ENCODE peak calls at places on chromosomes 11 and 22, in seven cellular contexts. One of them, this sample, is unnamed.

GRCh38 chr11:36985562-36985961 is 387.5 kb upstream of the RAG2 start:
- DNase-seq in GM12865: no peak
- DNase-seq in HFFc6: no peak
- DNase-seq in progenitor cell of endocrine pancreas: no peak
- DNase-seq in GM10248: no peak
- DNase-seq in heart left ventricle: no peak
- DNase-seq in fibroblast of lung: no peak
- DNase-seq in this sample: no peak

GRCh38 chr11:99988105-99988907 is 698.8 kb upstream of the ARHGAP42 start:
- DNase-seq in heart left ventricle: no peak
- DNase-seq in fibroblast of lung: no peak
- DNase-seq in progenitor cell of endocrine pancreas: no peak
- DNase-seq in GM12865: no peak
- DNase-seq in GM10248: no peak
- DNase-seq in HFFc6: no peak
- DNase-seq in this sample: no peak

GRCh38 chr11:14275081-14275480 is 83.9 kb downstream of the RRAS2 start:
- DNase-seq in progenitor cell of endocrine pancreas: no peak
- DNase-seq in HFFc6: no peak
- DNase-seq in GM10248: no peak
- DNase-seq in fibroblast of lung: peak
- DNase-seq in GM12865: no peak
- DNase-seq in heart left ventricle: no peak
- DNase-seq in this sample: no peak

GRCh38 chr11:76560219-76560618 is 110.3 kb downstream of the LRRC32 start:
- DNase-seq in progenitor cell of endocrine pancreas: no peak
- DNase-seq in fibroblast of lung: no peak
- DNase-seq in heart left ventricle: no peak
- DNase-seq in HFFc6: peak
- DNase-seq in GM12865: peak
- DNase-seq in GM10248: no peak
- DNase-seq in this sample: no peak

GRCh38 chr11:35111171-35112055 is 27.6 kb upstream of the CD44 start:
- DNase-seq in heart left ventricle: peak
- DNase-seq in fibroblast of lung: peak
- DNase-seq in HFFc6: peak
- DNase-seq in GM12865: no peak
- DNase-seq in progenitor cell of endocrine pancreas: no peak
- DNase-seq in GM10248: no peak
- DNase-seq in this sample: no peak

GRCh38 chr11:125410091-125410490 is 86.0 kb downstream of the FEZ1 start:
- DNase-seq in progenitor cell of endocrine pancreas: no peak
- DNase-seq in fibroblast of lung: no peak
- DNase-seq in heart left ventricle: no peak
- DNase-seq in GM12865: no peak
- DNase-seq in HFFc6: no peak
- DNase-seq in GM10248: no peak
- DNase-seq in this sample: no peak

GRCh38 chr11:76030286-76030685 is 176.0 kb downstream of the WNT11 start:
- DNase-seq in progenitor cell of endocrine pancreas: no peak
- DNase-seq in GM12865: no peak
- DNase-seq in GM10248: no peak
- DNase-seq in fibroblast of lung: no peak
- DNase-seq in heart left ventricle: no peak
- DNase-seq in HFFc6: no peak
- DNase-seq in this sample: no peak

GRCh38 chr22:38941488-38941987 is 15.9 kb upstream of the APOBEC3A start:
- DNase-seq in fibroblast of lung: no peak
- DNase-seq in GM10248: peak
- DNase-seq in HFFc6: no peak
- DNase-seq in GM12865: peak
- DNase-seq in heart left ventricle: no peak
- DNase-seq in progenitor cell of endocrine pancreas: no peak
- DNase-seq in this sample: no peak

GRCh38 chr11:86013718-86014117 is 55.2 kb downstream of the PICALM start:
- DNase-seq in HFFc6: no peak
- DNase-seq in heart left ventricle: no peak
- DNase-seq in GM10248: no peak
- DNase-seq in fibroblast of lung: no peak
- DNase-seq in GM12865: no peak
- DNase-seq in progenitor cell of endocrine pancreas: no peak
- DNase-seq in this sample: no peak

GRCh38 chr11:60753309-60753708 is 3.4 kb upstream of the MS4A15 start:
- DNase-seq in HFFc6: no peak
- DNase-seq in GM12865: no peak
- DNase-seq in heart left ventricle: no peak
- DNase-seq in GM10248: no peak
- DNase-seq in fibroblast of lung: no peak
- DNase-seq in progenitor cell of endocrine pancreas: no peak
- DNase-seq in this sample: no peak

GRCh38 chr22:42621505-42622002 is 6.9 kb upstream of the POLDIP3 start:
- DNase-seq in heart left ventricle: peak
- DNase-seq in GM12865: peak
- DNase-seq in fibroblast of lung: peak
- DNase-seq in progenitor cell of endocrine pancreas: peak
- DNase-seq in HFFc6: peak
- DNase-seq in GM10248: peak
- DNase-seq in this sample: no peak

GRCh38 chr11:8604078-8604723 is 10.2 kb upstream of the STK33 start:
- DNase-seq in GM12865: peak
- DNase-seq in heart left ventricle: no peak
- DNase-seq in fibroblast of lung: peak
- DNase-seq in progenitor cell of endocrine pancreas: peak
- DNase-seq in GM10248: peak
- DNase-seq in HFFc6: peak
- DNase-seq in this sample: no peak

GRCh38 chr11:116224154-116224888 is 548.5 kb downstream of the BUD13 start:
- DNase-seq in GM10248: peak
- DNase-seq in fibroblast of lung: peak
- DNase-seq in GM12865: peak
- DNase-seq in HFFc6: no peak
- DNase-seq in heart left ventricle: peak
- DNase-seq in progenitor cell of endocrine pancreas: peak
- DNase-seq in this sample: peak

GRCh38 chr11:111957663-111958415 is 20.7 kb downstream of the DIXDC1 start:
- DNase-seq in GM10248: no peak
- DNase-seq in progenitor cell of endocrine pancreas: no peak
- DNase-seq in heart left ventricle: no peak
- DNase-seq in fibroblast of lung: no peak
- DNase-seq in GM12865: no peak
- DNase-seq in HFFc6: no peak
- DNase-seq in this sample: no peak

GRCh38 chr11:15769203-15769602 is 587.1 kb downstream of the SOX6 start:
- DNase-seq in heart left ventricle: no peak
- DNase-seq in progenitor cell of endocrine pancreas: no peak
- DNase-seq in HFFc6: no peak
- DNase-seq in GM12865: no peak
- DNase-seq in GM10248: no peak
- DNase-seq in fibroblast of lung: no peak
- DNase-seq in this sample: no peak

GRCh38 chr11:787084-787675 is 2.7 kb downstream of the CEND1 start:
- DNase-seq in GM10248: no peak
- DNase-seq in GM12865: no peak
- DNase-seq in fibroblast of lung: no peak
- DNase-seq in progenitor cell of endocrine pancreas: no peak
- DNase-seq in HFFc6: no peak
- DNase-seq in heart left ventricle: no peak
- DNase-seq in this sample: no peak

GRCh38 chr11:789951-790350 is at the start of gene CEND1:
- DNase-seq in GM12865: peak
- DNase-seq in GM10248: peak
- DNase-seq in progenitor cell of endocrine pancreas: no peak
- DNase-seq in heart left ventricle: no peak
- DNase-seq in fibroblast of lung: peak
- DNase-seq in HFFc6: peak
- DNase-seq in this sample: no peak

GRCh38 chr11:788953-789940 is 643 bp downstream of the CEND1 start:
- DNase-seq in heart left ventricle: no peak
- DNase-seq in HFFc6: no peak
- DNase-seq in progenitor cell of endocrine pancreas: no peak
- DNase-seq in fibroblast of lung: no peak
- DNase-seq in GM10248: peak
- DNase-seq in GM12865: peak
- DNase-seq in this sample: no peak

GRCh38 chr11:786235-787083 is 3.4 kb downstream of the CEND1 start:
- DNase-seq in GM12865: no peak
- DNase-seq in heart left ventricle: no peak
- DNase-seq in progenitor cell of endocrine pancreas: no peak
- DNase-seq in fibroblast of lung: no peak
- DNase-seq in HFFc6: no peak
- DNase-seq in GM10248: no peak
- DNase-seq in this sample: no peak

GRCh38 chr11:788009-788640 is 1.8 kb downstream of the CEND1 start:
- DNase-seq in progenitor cell of endocrine pancreas: no peak
- DNase-seq in fibroblast of lung: no peak
- DNase-seq in HFFc6: no peak
- DNase-seq in heart left ventricle: no peak
- DNase-seq in GM12865: no peak
- DNase-seq in GM10248: no peak
- DNase-seq in this sample: no peak
- TF ChIP-seq CTCF in progenitor cell of endocrine pancreas: no peak
- TF ChIP-seq CTCF in fibroblast of lung: no peak
- TF ChIP-seq CTCF in HFFc6: peak
- TF ChIP-seq CTCF in heart left ventricle: no peak
- TF ChIP-seq CTCF in GM12865: peak
- TF ChIP-seq CTCF in GM10248: no peak
- TF ChIP-seq CTCF in this sample: no peak

GRCh38 chr11:73361953-73362776 is 14.0 kb upstream of the RELT start:
- DNase-seq in progenitor cell of endocrine pancreas: no peak
- DNase-seq in HFFc6: no peak
- DNase-seq in GM12865: no peak
- DNase-seq in fibroblast of lung: no peak
- DNase-seq in GM10248: no peak
- DNase-seq in heart left ventricle: no peak
- DNase-seq in this sample: no peak

GRCh38 chr11:73358071-73358470 is 18.1 kb upstream of the RELT start:
- DNase-seq in GM12865: no peak
- DNase-seq in progenitor cell of endocrine pancreas: no peak
- DNase-seq in HFFc6: no peak
- DNase-seq in fibroblast of lung: no peak
- DNase-seq in heart left ventricle: no peak
- DNase-seq in GM10248: no peak
- DNase-seq in this sample: no peak

GRCh38 chr11:73359341-73359740 is 16.9 kb upstream of the RELT start:
- DNase-seq in GM10248: no peak
- DNase-seq in GM12865: no peak
- DNase-seq in progenitor cell of endocrine pancreas: no peak
- DNase-seq in HFFc6: no peak
- DNase-seq in fibroblast of lung: no peak
- DNase-seq in heart left ventricle: peak
- DNase-seq in this sample: no peak

GRCh38 chr11:73360743-73361369 is 15.3 kb upstream of the RELT start:
- DNase-seq in progenitor cell of endocrine pancreas: no peak
- DNase-seq in GM12865: no peak
- DNase-seq in HFFc6: no peak
- DNase-seq in fibroblast of lung: no peak
- DNase-seq in heart left ventricle: no peak
- DNase-seq in GM10248: no peak
- DNase-seq in this sample: no peak

DNA sequence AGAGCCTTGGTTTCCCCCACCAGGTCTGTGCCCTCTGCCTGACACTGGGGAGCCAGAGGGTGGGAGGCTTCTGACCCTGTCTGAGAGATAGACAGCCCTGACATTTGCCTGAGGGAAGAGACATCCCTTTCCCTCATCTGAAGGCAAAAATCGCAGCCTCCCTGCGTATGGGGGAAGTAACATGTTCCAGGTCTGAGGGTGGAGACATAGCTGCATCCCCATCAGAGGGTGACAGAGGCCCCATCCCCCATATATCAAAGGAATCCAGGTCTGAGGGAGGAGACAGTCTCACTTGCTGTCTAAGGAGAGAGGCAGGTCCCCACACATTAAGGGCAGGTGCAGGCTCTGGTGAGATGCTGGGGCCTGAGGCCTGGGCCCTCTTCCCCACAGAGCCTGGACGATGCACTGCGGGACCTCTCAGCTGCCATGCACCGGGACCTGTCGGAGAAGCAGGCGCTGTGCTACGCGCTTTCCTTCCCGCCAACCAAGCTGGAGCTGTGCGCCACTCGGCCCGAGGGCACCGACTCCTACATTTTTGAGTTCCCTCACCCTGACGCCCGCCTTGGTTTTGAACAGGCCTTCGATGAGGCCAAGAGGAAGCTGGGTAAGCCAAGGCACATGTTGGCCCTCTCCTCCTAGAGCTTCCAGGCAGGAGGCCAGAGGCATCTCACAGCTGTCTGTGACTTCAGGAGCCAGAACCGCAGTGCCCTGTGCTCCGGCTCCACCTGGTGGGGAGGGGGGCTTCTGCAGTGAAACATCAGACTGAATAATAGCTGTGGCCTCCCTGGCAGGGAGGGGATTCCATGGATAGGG is 16.1 kb upstream of the RELT start:
- DNase-seq in progenitor cell of endocrine pancreas: no peak
- DNase-seq in fibroblast of lung: peak
- DNase-seq in heart left ventricle: no peak
- DNase-seq in GM12865: no peak
- DNase-seq in GM10248: no peak
- DNase-seq in HFFc6: no peak
- DNase-seq in this sample: no peak
- TF ChIP-seq CTCF in progenitor cell of endocrine pancreas: peak
- TF ChIP-seq CTCF in fibroblast of lung: peak
- TF ChIP-seq CTCF in heart left ventricle: peak
- TF ChIP-seq CTCF in GM12865: peak
- TF ChIP-seq CTCF in GM10248: peak
- TF ChIP-seq CTCF in HFFc6: peak
- TF ChIP-seq CTCF in this sample: no peak

DNA sequence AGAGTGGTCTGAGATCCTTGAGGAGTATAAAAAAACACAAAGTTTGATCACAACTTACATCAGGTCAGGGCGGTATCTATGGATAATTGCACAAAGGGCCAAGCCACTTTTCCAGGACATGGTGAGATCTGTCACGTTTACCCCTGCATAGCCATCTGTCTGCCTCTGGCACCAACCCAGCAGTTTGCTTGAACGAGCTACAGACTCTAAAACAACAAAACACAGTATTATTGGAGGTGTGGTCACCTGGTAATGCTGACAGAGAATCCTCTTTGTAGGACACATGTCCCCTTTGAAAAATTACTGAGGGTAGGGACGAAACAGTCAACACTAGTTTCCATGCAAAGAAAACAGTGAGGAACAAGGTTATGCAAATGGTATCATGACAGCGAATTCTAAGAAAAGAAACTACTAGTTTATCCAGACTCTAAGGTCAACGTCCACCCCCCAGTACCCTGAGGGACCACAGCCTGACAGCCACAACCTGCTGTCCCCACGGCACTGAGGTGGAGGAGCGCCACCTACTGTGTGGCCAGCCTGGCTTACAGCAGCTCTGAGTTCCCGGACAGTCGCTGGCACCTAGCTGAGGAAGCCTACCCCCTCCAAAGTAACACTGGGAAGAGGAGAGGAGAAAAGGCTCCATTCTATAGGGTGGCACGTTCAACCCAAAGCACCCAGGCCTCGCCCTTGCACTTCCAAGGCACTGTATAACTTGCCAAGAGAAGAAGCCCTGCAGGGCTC is 117.3 kb upstream of the BID start:
- DNase-seq in GM10248: peak
- DNase-seq in fibroblast of lung: no peak
- DNase-seq in progenitor cell of endocrine pancreas: no peak
- DNase-seq in heart left ventricle: peak
- DNase-seq in GM12865: peak
- DNase-seq in HFFc6: no peak
- DNase-seq in this sample: no peak
- TF ChIP-seq CTCF in GM10248: peak
- TF ChIP-seq CTCF in fibroblast of lung: peak
- TF ChIP-seq CTCF in progenitor cell of endocrine pancreas: peak
- TF ChIP-seq CTCF in heart left ventricle: peak
- TF ChIP-seq CTCF in GM12865: peak
- TF ChIP-seq CTCF in HFFc6: peak
- TF ChIP-seq CTCF in this sample: no peak

GRCh38 chr11:43150697-43151096 is 161.1 kb upstream of the API5 start:
- DNase-seq in GM12865: no peak
- DNase-seq in fibroblast of lung: no peak
- DNase-seq in GM10248: no peak
- DNase-seq in heart left ventricle: no peak
- DNase-seq in progenitor cell of endocrine pancreas: no peak
- DNase-seq in HFFc6: no peak
- DNase-seq in this sample: no peak
- TF ChIP-seq CTCF in GM12865: no peak
- TF ChIP-seq CTCF in fibroblast of lung: no peak
- TF ChIP-seq CTCF in GM10248: no peak
- TF ChIP-seq CTCF in heart left ventricle: no peak
- TF ChIP-seq CTCF in progenitor cell of endocrine pancreas: no peak
- TF ChIP-seq CTCF in HFFc6: no peak
- TF ChIP-seq CTCF in this sample: no peak

This sample was measured in omental fat pad.